ENCODE peak calls at places on chromosomes 6 and 20, in four cellular contexts. One of them, this sample, is unnamed.

GRCh38 chr6:138291036-138291848 is 73.0 kb upstream of the PBOV1 start:
- DNase-seq in CD14-positive monocyte: no peak
- DNase-seq in T follicular helper cell: no peak
- DNase-seq in T1000: no peak
- DNase-seq in this sample: no peak

GRCh38 chr6:11217360-11218076 is 14.9 kb downstream of the NEDD9 start:
- DNase-seq in T1000: no peak
- DNase-seq in CD14-positive monocyte: no peak
- DNase-seq in T follicular helper cell: no peak
- DNase-seq in this sample: no peak

GRCh38 chr20:51400051-51400926 is 142.2 kb downstream of the NFATC2 start:
- DNase-seq in T1000: no peak
- DNase-seq in CD14-positive monocyte: no peak
- DNase-seq in T follicular helper cell: peak; percentile 63
- DNase-seq in this sample: no peak

GRCh38 chr6:51495016-51495805 is 592.2 kb downstream of the PKHD1 start:
- DNase-seq in CD14-positive monocyte: no peak
- DNase-seq in T follicular helper cell: no peak
- DNase-seq in T1000: no peak
- DNase-seq in this sample: peak; percentile 35

GRCh38 chr6:109793793-109794192 is 102.7 kb downstream of the FIG4 start:
- DNase-seq in T follicular helper cell: no peak
- DNase-seq in CD14-positive monocyte: no peak
- DNase-seq in T1000: peak; percentile 33
- DNase-seq in this sample: no peak

GRCh38 chr6:63347599-63347998 is 27.8 kb upstream of the LGSN start:
- DNase-seq in T1000: no peak
- DNase-seq in CD14-positive monocyte: no peak
- DNase-seq in T follicular helper cell: no peak
- DNase-seq in this sample: no peak

GRCh38 chr6:38127284-38127683 is 307.8 kb downstream of the ZFAND3 start:
- DNase-seq in T1000: no peak
- DNase-seq in CD14-positive monocyte: no peak
- DNase-seq in T follicular helper cell: no peak
- DNase-seq in this sample: no peak

GRCh38 chr6:154249499-154250298 is 106.9 kb downstream of the IPCEF1 start:
- DNase-seq in T follicular helper cell: no peak
- DNase-seq in CD14-positive monocyte: no peak
- DNase-seq in T1000: no peak
- DNase-seq in this sample: no peak

GRCh38 chr6:18166314-18167007 is 11.2 kb downstream of the KDM1B start:
- DNase-seq in T follicular helper cell: no peak
- DNase-seq in CD14-positive monocyte: peak; percentile 55
- DNase-seq in T1000: no peak
- DNase-seq in this sample: no peak

GRCh38 chr6:32337166-32337805 is 34.4 kb downstream of the TSBP1 start:
- DNase-seq in CD14-positive monocyte: no peak
- DNase-seq in T1000: no peak
- DNase-seq in T follicular helper cell: no peak
- DNase-seq in this sample: peak; percentile 0

GRCh38 chr6:147126618-147127022 is 77.6 kb upstream of the STXBP5 start:
- DNase-seq in CD14-positive monocyte: no peak
- DNase-seq in T1000: no peak
- DNase-seq in T follicular helper cell: no peak
- DNase-seq in this sample: no peak

GRCh38 chr6:118903691-118904090 is 9.7 kb downstream of the ASF1A start:
- DNase-seq in T1000: no peak
- DNase-seq in T follicular helper cell: no peak
- DNase-seq in CD14-positive monocyte: no peak
- DNase-seq in this sample: no peak

GRCh38 chr6:17393335-17394191 is at the start of gene CAP2:
- DNase-seq in T1000: peak; percentile 50
- DNase-seq in CD14-positive monocyte: no peak
- DNase-seq in T follicular helper cell: no peak
- DNase-seq in this sample: peak; percentile 4

GRCh38 chr6:122775975-122776374 is 3.5 kb upstream of the FABP7 start:
- DNase-seq in T follicular helper cell: no peak
- DNase-seq in T1000: no peak
- DNase-seq in CD14-positive monocyte: no peak
- DNase-seq in this sample: no peak

GRCh38 chr20:35232575-35232974 is 6.1 kb downstream of the MMP24 start:
- DNase-seq in T1000: no peak
- DNase-seq in CD14-positive monocyte: no peak
- DNase-seq in T follicular helper cell: no peak
- DNase-seq in this sample: no peak

GRCh38 chr6:36983538-36983937 is 2.5 kb downstream of the MTCH1 start:
- DNase-seq in CD14-positive monocyte: no peak
- DNase-seq in T1000: no peak
- DNase-seq in T follicular helper cell: no peak
- DNase-seq in this sample: no peak

GRCh38 chr6:21437583-21437982 is 156.0 kb upstream of the SOX4 start:
- DNase-seq in T1000: no peak
- DNase-seq in CD14-positive monocyte: no peak
- DNase-seq in T follicular helper cell: no peak
- DNase-seq in this sample: no peak

GRCh38 chr20:62661647-62662046 is 19.3 kb downstream of the SLCO4A1 start:
- DNase-seq in CD14-positive monocyte: no peak
- DNase-seq in T1000: no peak
- DNase-seq in T follicular helper cell: no peak
- DNase-seq in this sample: no peak

GRCh38 chr6:16380220-16380809 is 141.9 kb downstream of the GMPR start:
- DNase-seq in CD14-positive monocyte: no peak
- DNase-seq in T1000: no peak
- DNase-seq in T follicular helper cell: no peak
- DNase-seq in this sample: no peak

GRCh38 chr6:42484261-42484660 is 32.5 kb upstream of the TRERF1 start:
- DNase-seq in CD14-positive monocyte: no peak
- DNase-seq in T1000: no peak
- DNase-seq in T follicular helper cell: no peak
- DNase-seq in this sample: no peak

GRCh38 chr20:62066339-62066982 is 780 bp upstream of the TAF4 start:
- DNase-seq in CD14-positive monocyte: no peak
- DNase-seq in T1000: no peak
- DNase-seq in T follicular helper cell: peak; percentile 27
- DNase-seq in this sample: no peak

GRCh38 chr6:116405147-116405546 is 34.4 kb downstream of the DSE start:
- DNase-seq in T follicular helper cell: no peak
- DNase-seq in T1000: no peak
- DNase-seq in CD14-positive monocyte: no peak
- DNase-seq in this sample: no peak

GRCh38 chr6:115540077-115540869 is 520.4 kb downstream of the FRK start:
- DNase-seq in CD14-positive monocyte: no peak
- DNase-seq in T follicular helper cell: no peak
- DNase-seq in T1000: no peak
- DNase-seq in this sample: no peak

GRCh38 chr20:33796263-33796906 is 14.8 kb upstream of the CHMP4B start:
- DNase-seq in T1000: no peak
- DNase-seq in T follicular helper cell: no peak
- DNase-seq in CD14-positive monocyte: no peak
- DNase-seq in this sample: no peak

GRCh38 chr6:3259491-3259958 is 778 bp downstream of the PSMG4 start:
- DNase-seq in T follicular helper cell: no peak
- DNase-seq in CD14-positive monocyte: no peak
- DNase-seq in T1000: no peak
- DNase-seq in this sample: no peak

GRCh38 chr20:63092660-63093215 is 86.0 kb upstream of the BHLHE23 start:
- DNase-seq in T1000: no peak
- DNase-seq in CD14-positive monocyte: peak; percentile 13
- DNase-seq in T follicular helper cell: no peak
- DNase-seq in this sample: no peak

GRCh38 chr6:160421854-160422253 is 73.7 kb downstream of the SLC22A3 start:
- DNase-seq in T follicular helper cell: no peak
- DNase-seq in T1000: no peak
- DNase-seq in CD14-positive monocyte: no peak
- DNase-seq in this sample: no peak

GRCh38 chr6:54916858-54917257 is 70.3 kb downstream of the FAM83B start:
- DNase-seq in CD14-positive monocyte: no peak
- DNase-seq in T1000: no peak
- DNase-seq in T follicular helper cell: no peak
- DNase-seq in this sample: no peak

GRCh38 chr6:34630040-34630439 is 66.5 kb downstream of the ILRUN start:
- DNase-seq in T1000: no peak
- DNase-seq in CD14-positive monocyte: no peak
- DNase-seq in T follicular helper cell: no peak
- DNase-seq in this sample: no peak

GRCh38 chr20:33450867-33451266 is 7.3 kb upstream of the SNTA1 start:
- DNase-seq in T1000: no peak
- DNase-seq in T follicular helper cell: no peak
- DNase-seq in CD14-positive monocyte: no peak
- DNase-seq in this sample: no peak

GRCh38 chr20:40416274-40416673 is 272.8 kb downstream of the MAFB start:
- DNase-seq in T1000: peak; percentile 16
- DNase-seq in CD14-positive monocyte: no peak
- DNase-seq in T follicular helper cell: no peak
- DNase-seq in this sample: no peak

GRCh38 chr6:46743425-46744158 is 3.1 kb upstream of the ANKRD66 start:
- DNase-seq in CD14-positive monocyte: no peak
- DNase-seq in T1000: no peak
- DNase-seq in T follicular helper cell: no peak
- DNase-seq in this sample: no peak

GRCh38 chr20:52422574-52423463 is 231.2 kb upstream of the ZFP64 start:
- DNase-seq in CD14-positive monocyte: no peak
- DNase-seq in T follicular helper cell: no peak
- DNase-seq in T1000: no peak
- DNase-seq in this sample: no peak

GRCh38 chr6:144585217-144585814 is 300.2 kb downstream of the UTRN start:
- DNase-seq in CD14-positive monocyte: no peak
- DNase-seq in T1000: no peak
- DNase-seq in T follicular helper cell: no peak
- DNase-seq in this sample: no peak

GRCh38 chr6:14665827-14666724 is 548.5 kb downstream of the CD83 start:
- DNase-seq in T follicular helper cell: no peak
- DNase-seq in T1000: peak; percentile 81
- DNase-seq in CD14-positive monocyte: peak; percentile 99
- DNase-seq in this sample: no peak

GRCh38 chr20:61253264-61253639 is 1.2 kb downstream of the CDH4 start:
- DNase-seq in T1000: no peak
- DNase-seq in T follicular helper cell: no peak
- DNase-seq in CD14-positive monocyte: no peak
- DNase-seq in this sample: no peak